ENCODE peak calls at places on chromosomes 13 and 19, in four cellular contexts. Z, R, S and J are unnamed samples.

GRCh38 chr13:26010487-26011207 is 41.2 kb downstream of the SHISA2 start:
- DNase-seq in Z (no peak), R (no peak), S (no peak), J (no peak)

GRCh38 chr13:52010890-52011689 is at the start of gene ATP7B:
- DNase-seq in Z (no peak), R (no peak), S (no peak), J (no peak)

GRCh38 chr13:25874907-25875306 is 176.9 kb downstream of the SHISA2 start:
- DNase-seq in Z (peak; percentile 78), R (no peak), S (no peak), J (no peak)

GRCh38 chr19:46366620-46367277 is 19.9 kb downstream of the PPP5C start:
- DNase-seq in Z (no peak), R (no peak), S (no peak), J (no peak)

GRCh38 chr19:1082165-1082927 is 12.8 kb downstream of the POLR2E start:
- DNase-seq in Z (peak; percentile 90), R (no peak), S (no peak), J (peak; percentile 20)

GRCh38 chr19:39448271-39448670 is 2.9 kb downstream of the SUPT5H start:
- DNase-seq in Z (no peak), R (peak; percentile 51), S (peak; percentile 39), J (no peak)

GRCh38 chr13:110723598-110723997 is 10.1 kb downstream of the ING1 start:
- DNase-seq in Z (no peak), R (no peak), S (no peak), J (no peak)

GRCh38 chr19:43606569-43607229 is 5.2 kb upstream of the SRRM5 start:
- DNase-seq in Z (no peak), R (no peak), S (no peak), J (no peak)

GRCh38 chr13:34155931-34156607 is 338.1 kb downstream of the RFC3 start:
- DNase-seq in Z (no peak), R (peak; percentile 39), S (peak; percentile 27), J (peak; percentile 24)

GRCh38 chr19:14107581-14108461 is 9.7 kb downstream of the PRKACA start:
- DNase-seq in Z (no peak), R (no peak), S (peak; percentile 91), J (peak; percentile 69)

GRCh38 chr19:45187421-45188100 is 9.0 kb downstream of the BLOC1S3 start:
- DNase-seq in Z (no peak), R (no peak), S (no peak), J (no peak)

GRCh38 chr13:80196756-80197155 is 144.2 kb downstream of the SPRY2 start:
- DNase-seq in Z (no peak), R (peak; percentile 13), S (peak; percentile 37), J (no peak)

GRCh38 chr13:85525411-85525810 is 273.8 kb downstream of the SLITRK6 start:
- DNase-seq in Z (no peak), R (no peak), S (no peak), J (no peak)

GRCh38 chr19:3073931-3074595 is 11.8 kb upstream of the TLE5 start:
- DNase-seq in Z (no peak), R (no peak), S (peak; percentile 49), J (no peak)

GRCh38 chr19:38303517-38304351 is at the start of gene C19orf33:
- DNase-seq in Z (no peak), R (no peak), S (peak; percentile 38), J (no peak)

GRCh38 chr13:62931901-62932883 is 1516.5 kb upstream of the PCDH20 start:
- DNase-seq in Z (no peak), R (peak; percentile 68), S (peak; percentile 9), J (no peak)

GRCh38 chr13:39930544-39931444 is 275.3 kb downstream of the COG6 start:
- DNase-seq in Z (no peak), R (no peak), S (no peak), J (no peak)

GRCh38 chr19:35063940-35064818 is 22.7 kb downstream of the HPN start:
- DNase-seq in Z (no peak), R (peak; percentile 84), S (peak; percentile 70), J (peak; percentile 66)

GRCh38 chr19:54364775-54365257 is at the start of gene LAIR1:
- DNase-seq in Z (peak; percentile 64), R (no peak), S (no peak), J (no peak)

GRCh38 chr13:114079601-114080536 is 52.6 kb downstream of the RASA3 start:
- DNase-seq in Z (peak; percentile 42), R (no peak), S (no peak), J (no peak)

GRCh38 chr13:37127706-37128241 is 22.3 kb upstream of the CSNK1A1L start:
- DNase-seq in Z (no peak), R (peak; percentile 94), S (peak; percentile 93), J (peak; percentile 96)

GRCh38 chr13:92589955-92590354 is 636.7 kb upstream of the GPC6 start:
- DNase-seq in Z (no peak), R (no peak), S (no peak), J (no peak)

GRCh38 chr13:20964904-20965303 is 62.4 kb upstream of the XPO4 start:
- DNase-seq in Z (no peak), R (peak; percentile 58), S (peak; percentile 32), J (peak; percentile 17)

GRCh38 chr13:41900918-41901317 is 60.0 kb downstream of the VWA8 start:
- DNase-seq in Z (no peak), R (peak; percentile 20), S (peak; percentile 25), J (no peak)

GRCh38 chr13:26469602-26470001 is 87.9 kb upstream of the WASF3 start:
- DNase-seq in Z (no peak), R (no peak), S (no peak), J (no peak)

DNA sequence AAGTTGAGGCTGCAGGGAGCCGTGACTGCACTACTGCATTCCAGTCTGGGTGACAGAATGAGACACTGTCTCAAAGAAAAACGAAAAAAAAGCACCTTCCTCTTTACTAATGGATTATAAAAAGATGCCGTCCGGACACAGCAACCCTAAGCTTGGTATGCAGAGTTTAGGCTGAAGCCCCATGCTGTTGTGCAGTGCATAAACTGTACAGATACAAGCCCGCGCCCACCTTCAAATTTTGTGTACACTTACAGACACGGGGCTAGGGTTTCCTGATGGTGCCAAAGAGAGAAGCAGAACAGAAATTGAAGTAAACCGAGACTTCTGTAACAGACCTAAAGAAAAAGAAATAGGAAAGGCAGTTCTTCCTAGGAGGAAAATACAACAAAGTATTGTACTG is 9.0 kb downstream of the LPAR6 start:
- DNase-seq in Z (no peak), R (no peak), S (no peak), J (no peak)
- H3K4me3 ChIP-seq in Z (no peak overlapping the region), R (no peak overlapping the region), S (no peak overlapping the region), J (no peak overlapping the region)

DNA sequence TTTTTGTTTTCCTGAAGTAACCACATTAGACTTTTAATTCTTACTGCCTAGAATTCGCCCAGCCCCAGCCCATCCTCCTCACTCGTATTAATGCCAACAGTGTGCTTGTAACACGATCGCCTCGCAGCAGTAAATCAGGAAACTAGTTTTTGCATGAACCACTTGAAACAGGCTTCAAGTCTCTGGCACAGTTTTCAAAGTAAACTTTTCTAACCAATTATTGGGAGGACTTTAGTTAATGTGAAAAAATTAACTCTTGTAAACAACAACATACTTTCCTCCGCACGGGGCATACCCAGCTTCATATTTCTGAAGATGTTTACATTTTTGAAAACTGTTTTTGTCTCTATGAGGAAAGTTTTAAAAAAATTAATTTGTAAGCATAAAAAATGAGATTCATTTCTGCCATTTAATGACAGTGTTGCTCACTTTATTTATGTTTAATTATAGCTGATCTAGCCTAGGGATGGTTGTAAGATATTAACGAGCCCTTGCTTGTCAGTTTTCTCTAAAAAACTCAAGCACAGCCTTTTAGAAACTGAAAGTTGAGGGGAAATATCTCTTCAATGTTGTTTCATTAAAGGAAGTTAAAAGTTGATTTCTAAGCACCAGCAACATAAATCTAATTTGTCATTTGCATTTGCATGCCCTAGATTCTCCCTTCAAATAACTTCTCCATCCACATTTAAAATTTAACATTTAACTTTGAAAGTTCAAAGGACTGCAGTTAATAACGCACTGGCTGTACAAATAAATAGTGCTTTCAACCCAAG is 39.4 kb downstream of the TNFRSF19 start:
- DNase-seq in Z (no peak), R (peak; percentile 77), S (peak; percentile 62), J (peak; percentile 54)
- H3K4me3 ChIP-seq in Z (no peak overlapping the region), R (peak overlapping the region; percentile 4), S (no peak overlapping the region), J (no peak overlapping the region)

DNA sequence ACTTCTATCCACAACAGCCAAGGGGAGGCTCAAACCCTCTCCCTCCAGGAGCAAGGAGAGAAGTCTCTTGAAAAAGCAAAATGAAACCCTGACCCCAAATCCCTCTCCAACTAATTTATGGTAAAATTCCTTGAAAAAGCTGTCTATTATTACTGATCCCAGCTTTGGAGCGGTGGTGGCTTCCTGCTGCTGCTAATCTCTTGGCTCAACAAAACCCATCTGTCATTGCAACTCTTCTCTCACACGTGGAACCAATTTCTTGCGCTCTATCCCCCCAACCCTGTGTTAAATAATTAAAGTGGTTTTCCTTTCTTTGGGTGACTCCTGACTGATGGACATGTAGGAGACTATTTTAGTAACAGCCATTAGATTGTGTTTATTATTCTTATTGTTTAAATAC is 64.1 kb upstream of the OXGR1 start:
- DNase-seq in Z (no peak), R (no peak), S (no peak), J (no peak)
- H3K4me3 ChIP-seq in Z (no peak overlapping the region), R (no peak overlapping the region), S (no peak overlapping the region), J (no peak overlapping the region)

GRCh38 chr13:46405457-46405856 is 18.4 kb upstream of the RUBCNL start:
- DNase-seq in Z (no peak), R (no peak), S (no peak), J (no peak)

GRCh38 chr13:46401432-46401831 is 14.4 kb upstream of the RUBCNL start:
- DNase-seq in Z (no peak), R (no peak), S (no peak), J (no peak)

GRCh38 chr13:46403851-46404731 is 17.0 kb upstream of the RUBCNL start:
- DNase-seq in Z (no peak), R (no peak), S (no peak), J (no peak)

GRCh38 chr13:46402178-46402577 is 15.1 kb upstream of the RUBCNL start:
- DNase-seq in Z (no peak), R (no peak), S (no peak), J (no peak)

DNA sequence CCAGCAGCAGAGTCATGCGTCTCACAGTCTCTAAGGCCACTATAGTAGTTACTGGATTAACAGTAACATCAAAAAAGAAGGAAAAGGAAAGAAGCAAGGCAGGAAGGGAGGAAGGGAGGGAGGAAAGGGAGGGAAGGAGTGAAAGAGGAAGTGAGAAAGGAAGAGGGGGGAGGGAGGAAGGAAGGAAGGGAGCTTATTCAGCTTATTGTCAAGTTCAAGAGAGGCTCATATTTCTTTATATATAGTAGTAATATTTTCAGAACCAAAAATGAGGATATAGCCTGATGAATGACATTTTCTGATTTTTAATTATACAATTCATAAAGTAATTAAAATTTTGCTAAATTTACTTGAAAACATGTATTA is 17.7 kb upstream of the RUBCNL start:
- DNase-seq in Z (no peak), R (no peak), S (no peak), J (no peak)
- H3K4me3 ChIP-seq in Z (no peak overlapping the region), R (no peak overlapping the region), S (no peak overlapping the region), J (no peak overlapping the region)